ENCODE peak calls at places on chromosomes 4 and X, in seven cellular contexts. M is activated CD4-positive, alpha-beta T cell treated with anti-CD3 and anti-CD28 coated beads, Interleukin-2, amount 50 U/mL, for 48 hours; C is OCI-LY7; I is stimulated activated naive CD4-positive, alpha-beta T cell; Q is brain microvascular endothelial cell; J is Right ventricle myocardium inferior; T is activated CD4-positive, alpha-beta memory T cell treated with anti-CD3 and anti-CD28 coated beads for 36 hours. L is an unnamed sample.

GRCh38 chrX:143994206-143994605 is 110.3 kb downstream of the UBE2NL start:
- DNase-seq in C (no peak), I (no peak), Q (no peak), J (no peak), M (no peak), T (no peak), L (no peak)

GRCh38 chr4:78528327-78528726 is 23.2 kb upstream of the ANXA3 start:
- DNase-seq in M (no peak), T (no peak), C (no peak), J (no peak), Q (peak), I (no peak), L (no peak)

GRCh38 chr4:151324449-151325319 is 721 bp downstream of the SH3D19 start:
- DNase-seq in Q (peak), J (peak), I (no peak), C (no peak), M (peak), T (peak), L (no peak)

GRCh38 chr4:176340871-176341685 is 21.3 kb downstream of the SPCS3 start:
- DNase-seq in M (no peak), I (no peak), T (no peak), Q (peak), C (peak), J (no peak), L (no peak)

GRCh38 chrX:22135171-22135711 is 103.1 kb downstream of the PHEX start:
- DNase-seq in T (no peak), Q (peak), J (no peak), C (no peak), I (no peak), M (no peak), L (no peak)

GRCh38 chr4:37628977-37629609 is 57.1 kb downstream of the RELL1 start:
- DNase-seq in T (no peak), Q (peak), M (no peak), I (no peak), J (no peak), C (no peak), L (no peak)

GRCh38 chr4:8325284-8325973 is 55.9 kb downstream of the HTRA3 start:
- DNase-seq in J (no peak), I (no peak), Q (no peak), M (no peak), C (no peak), T (peak), L (no peak)

GRCh38 chrX:131677655-131678628 is 134.1 kb downstream of the OR13H1 start:
- DNase-seq in I (peak), M (peak), J (no peak), C (peak), T (peak), Q (peak), L (peak)

GRCh38 chr4:26936284-26937065 is 75.8 kb downstream of the STIM2 start:
- DNase-seq in J (no peak), C (no peak), M (no peak), Q (peak), I (no peak), T (no peak), L (no peak)

GRCh38 chrX:23870041-23870440 is 37.7 kb downstream of the APOO start:
- DNase-seq in C (no peak), M (no peak), T (no peak), J (no peak), Q (no peak), I (no peak), L (no peak)

GRCh38 chrX:49838374-49838773 is 9.3 kb downstream of the PAGE4 start:
- DNase-seq in M (no peak), T (peak), I (no peak), J (no peak), Q (peak), C (peak), L (no peak)

GRCh38 chr4:113809313-113809712 is 47.8 kb upstream of the CAMK2D start:
- DNase-seq in J (no peak), C (no peak), Q (no peak), T (no peak), I (no peak), M (no peak), L (no peak)

GRCh38 chrX:112642349-112642748 is 37.4 kb downstream of the LHFPL1 start:
- DNase-seq in I (no peak), C (peak), Q (peak), J (no peak), M (peak), T (peak), L (no peak)

L was measured in T-cell.